ENCODE peak calls at places on chromosomes 11 and 22, in four cellular contexts. N, G, F and U are unnamed samples. For H3K36me3, the result is how much of the 10 kb centered on the place peaks cover.

GRCh38 chr11:86715611-86716010 is 43.2 kb upstream of the ME3 start:
- DNase-seq in N (no peak), F (no peak), G (no peak), U (no peak)

GRCh38 chr11:12287009-12287373 is 90.4 kb upstream of the PARVA start:
- DNase-seq in F (peak), G (no peak), N (no peak), U (no peak)

GRCh38 chr11:9656864-9657263 is 7.0 kb upstream of the SWAP70 start:
- DNase-seq in F (no peak), G (no peak), N (no peak), U (no peak)

GRCh38 chr22:30286331-30286730 is 3.0 kb downstream of the CASTOR1 start:
- DNase-seq in G (no peak), N (no peak), F (no peak), U (no peak)

GRCh38 chr11:66106786-66107599 is 36.9 kb downstream of the PACS1 start:
- DNase-seq in F (no peak), G (no peak), N (no peak), U (no peak)

GRCh38 chr11:70048279-70049024 is 29.7 kb upstream of the ANO1 start:
- DNase-seq in F (no peak), G (peak), N (no peak), U (no peak)

GRCh38 chr11:107999759-108000455 is 8.8 kb upstream of the CUL5 start:
- DNase-seq in G (peak), F (peak), N (no peak), U (no peak)

GRCh38 chr11:48055292-48056132 is 75.2 kb downstream of the PTPRJ start:
- DNase-seq in G (no peak), F (no peak), N (no peak), U (no peak)

GRCh38 chr11:63564056-63564784 is 1.0 kb upstream of the PLAAT2 start:
- DNase-seq in G (no peak), F (no peak), N (no peak), U (no peak)

GRCh38 chr22:24894220-24894975 is 52.1 kb downstream of the LHFPL7 start:
- DNase-seq in G (no peak), N (peak), F (peak), U (peak)

GRCh38 chr22:22655452-22656108 is 11.2 kb downstream of the GGTLC2 start:
- DNase-seq in N (no peak), G (no peak), F (peak), U (no peak)

GRCh38 chr11:72684236-72684912 is 10.2 kb upstream of the PDE2A start:
- DNase-seq in F (peak), G (no peak), N (peak), U (peak)

GRCh38 chr11:67641302-67642147 is 2.0 kb upstream of the TBX10 start:
- DNase-seq in F (no peak), N (no peak), G (no peak), U (no peak)

GRCh38 chr11:109026891-109027489 is 362.1 kb downstream of the DDX10 start:
- DNase-seq in N (no peak), G (no peak), F (peak), U (no peak)

GRCh38 chr22:49951001-49951677 is 9.4 kb upstream of the PIM3 start:
- DNase-seq in G (no peak), N (no peak), F (no peak), U (peak)

GRCh38 chr11:121194731-121195596 is 93.9 kb downstream of the TECTA start:
- DNase-seq in G (peak), F (peak), N (no peak), U (no peak)

GRCh38 chr11:45354976-45355705 is 69.0 kb upstream of the SYT13 start:
- DNase-seq in G (peak), F (peak), N (peak), U (peak)

GRCh38 chr11:72578541-72578940 is 95.7 kb downstream of the PDE2A start:
- DNase-seq in G (no peak), N (no peak), F (no peak), U (no peak)

GRCh38 chr22:27439131-27439530 is 362.4 kb downstream of the MN1 start:
- DNase-seq in G (no peak), F (no peak), N (no peak), U (no peak)

GRCh38 chr11:34926101-34926830 is 9.8 kb downstream of the PDHX start:
- DNase-seq in N (no peak), F (peak), G (peak), U (no peak)

GRCh38 chr11:73818838-73819237 is 31.2 kb downstream of the MRPL48 start:
- DNase-seq in N (no peak), G (no peak), F (peak), U (no peak)

GRCh38 chr11:45393334-45393733 is 107.2 kb upstream of the SYT13 start:
- DNase-seq in G (no peak), F (no peak), N (no peak), U (no peak)

GRCh38 chr11:3161720-3162409 is 3.2 kb downstream of the OSBPL5 start:
- DNase-seq in N (peak), F (no peak), G (no peak), U (no peak)

GRCh38 chr11:112297248-112297866 is 36.7 kb upstream of the PLET1 start:
- DNase-seq in G (no peak), F (no peak), N (no peak), U (no peak)

GRCh38 chr22:46090051-46090591 is 60.2 kb upstream of the PPARA start:
- DNase-seq in N (peak), F (no peak), G (no peak), U (peak)

GRCh38 chr22:24985824-24986214 is 33.3 kb downstream of the KIAA1671 start:
- DNase-seq in G (no peak), N (peak), F (peak), U (no peak)

GRCh38 chr11:79078999-79079398 is 361.8 kb downstream of the TENM4 start:
- DNase-seq in F (no peak), N (peak), G (no peak), U (no peak)

GRCh38 chr22:37015587-37015878 is 3.7 kb downstream of the TST start:
- DNase-seq in N (no peak), G (no peak), F (no peak), U (no peak)

GRCh38 chr22:37012956-37013355 is 6.3 kb downstream of the TST start:
- DNase-seq in N (no peak), F (no peak), G (no peak), U (no peak)

GRCh38 chr22:37016134-37016910 is 2.9 kb downstream of the TST start:
- DNase-seq in G (no peak), F (no peak), N (no peak), U (no peak)

GRCh38 chr22:37014415-37014806 is 4.8 kb downstream of the TST start:
- DNase-seq in N (no peak), F (no peak), G (no peak), U (no peak)

DNA sequence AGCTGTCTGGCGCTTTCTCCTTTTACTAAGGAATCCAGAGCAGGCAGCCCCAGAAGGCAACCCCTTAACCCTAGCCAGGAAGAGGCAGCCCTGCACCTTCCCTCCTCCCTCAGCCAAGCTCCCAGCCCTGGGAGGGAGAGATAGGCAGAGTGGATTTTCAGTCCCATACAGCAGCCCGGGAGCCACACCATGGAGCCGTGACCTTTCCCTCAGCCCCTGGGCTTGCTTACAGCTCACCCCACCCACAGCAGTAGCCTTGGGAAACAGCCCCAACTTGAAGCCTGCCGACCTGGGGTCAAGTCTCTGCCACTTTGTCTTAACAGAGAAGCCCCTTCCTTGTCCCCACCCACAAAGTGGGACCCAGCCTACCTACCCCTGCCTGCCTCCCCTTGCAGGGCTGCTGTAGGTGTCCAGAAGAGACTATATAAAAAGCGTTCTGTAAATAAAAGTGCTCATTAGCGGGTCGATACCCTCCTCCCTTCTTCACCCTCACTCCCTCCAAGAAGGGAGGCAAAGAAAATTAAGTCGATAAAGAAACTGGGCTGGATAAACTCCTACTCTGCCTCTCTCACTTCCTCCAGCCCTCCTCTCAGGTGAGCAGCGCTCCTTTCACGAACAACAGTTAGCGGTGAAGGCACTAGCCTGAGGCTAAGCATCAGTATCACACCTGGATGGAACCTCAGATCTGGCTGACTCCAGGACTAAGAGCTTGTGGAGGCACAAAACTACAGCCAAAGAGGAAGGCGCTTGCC is 4.2 kb downstream of the TST start:
- DNase-seq in G (no peak), F (peak), N (no peak), U (no peak)
- H3K27ac ChIP-seq in G (no peak), F (no peak), N (no peak), U (no peak)

DNA sequence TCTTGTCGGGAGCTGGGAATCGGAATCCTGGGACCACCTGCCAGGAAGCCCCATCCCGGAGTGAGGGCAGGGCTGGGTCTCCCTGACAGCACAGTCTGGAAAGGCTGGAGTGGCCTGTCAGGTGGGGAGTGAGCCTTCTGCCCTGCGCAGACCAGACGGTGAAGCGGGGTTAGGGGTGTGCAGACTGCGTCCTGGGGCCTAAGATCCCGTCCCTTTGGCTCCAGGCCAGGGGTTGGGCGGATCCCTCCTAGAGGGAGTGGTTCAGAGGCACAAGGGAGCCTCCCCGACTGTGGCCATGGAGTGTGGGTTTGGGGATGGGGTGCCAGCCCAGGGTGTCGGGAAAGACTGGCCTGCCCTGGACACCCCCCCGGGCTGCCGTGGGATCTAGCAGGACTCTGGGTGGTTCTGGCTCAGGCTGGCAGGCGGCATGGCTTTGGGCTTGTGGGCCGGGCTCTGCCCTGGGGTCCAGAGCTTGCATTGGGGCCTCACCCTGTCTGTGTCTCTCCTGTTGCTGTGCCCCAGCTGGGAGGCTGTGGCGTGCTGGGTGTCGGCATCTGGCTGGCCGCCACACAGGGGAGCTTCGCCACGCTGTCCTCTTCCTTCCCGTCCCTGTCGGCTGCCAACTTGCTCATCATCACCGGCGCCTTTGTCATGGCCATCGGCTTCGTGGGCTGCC is 19.5 kb downstream of the TSPAN4 start:
- DNase-seq in N (peak), G (no peak), F (peak), U (no peak)
- H3K36me3 ChIP-seq in N (under half), G (under half), F (under half), U (under half)

GRCh38 chr11:40294343-40294723 is 1165.1 kb downstream of the LRRC4C start:
- DNase-seq in F (no peak), G (no peak), N (no peak), U (no peak)
- H3K27ac ChIP-seq in F (no peak), G (no peak), N (no peak), U (no peak)

GRCh38 chr22:17817079-17817478 is 42.8 kb upstream of the BID start:
- DNase-seq in N (no peak), F (no peak), G (no peak), U (peak)
- H3K36me3 ChIP-seq in N (half or more), F (under half), G (under half), U (under half)

GRCh38 chr11:83070044-83070877 is 1.4 kb downstream of the RAB30 start:
- DNase-seq in F (peak), G (peak), N (no peak), U (no peak)
- H3K27ac ChIP-seq in F (peak), G (no peak), N (peak), U (no peak)

GRCh38 chr11:119048644-119049043 is 8.4 kb downstream of the HYOU1 start:
- DNase-seq in N (no peak), F (no peak), G (no peak), U (no peak)
- H3K36me3 ChIP-seq in N (half or more), F (under half), G (half or more), U (under half)

GRCh38 chr11:14578551-14578956 is 58.4 kb upstream of the PSMA1 start:
- DNase-seq in G (no peak), F (peak), N (no peak), U (no peak)
- H3K27ac ChIP-seq in G (no peak), F (no peak), N (no peak), U (no peak)

DNA sequence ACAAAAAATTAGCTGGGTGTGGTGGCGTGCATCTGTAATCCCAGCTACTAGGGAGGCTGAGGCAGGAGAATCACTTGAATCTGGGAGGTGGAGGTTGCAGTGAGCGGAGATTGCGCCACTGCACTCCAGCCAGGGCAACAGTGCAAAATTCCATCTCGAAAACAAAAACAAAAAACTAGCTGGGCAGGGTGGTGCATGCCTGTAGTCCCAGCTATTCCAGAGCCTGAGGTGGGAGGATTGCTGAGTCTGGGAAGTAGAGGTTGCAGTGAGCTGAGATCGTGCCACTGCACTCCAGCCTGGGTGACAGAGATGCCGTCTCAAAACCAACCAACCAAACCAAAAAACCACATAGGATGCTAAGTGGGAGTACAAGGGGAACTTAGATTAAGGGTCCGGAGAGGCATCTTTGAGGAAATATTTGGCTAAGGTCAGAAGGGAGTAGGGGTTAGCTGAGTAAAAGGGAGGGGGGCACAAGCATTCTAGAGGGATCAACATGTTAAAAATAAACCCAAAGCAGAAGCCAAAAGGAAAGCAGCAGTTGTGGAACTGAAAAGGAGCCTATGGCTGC is 10.2 kb downstream of the PHF5A start:
- DNase-seq in N (no peak), G (no peak), F (no peak), U (no peak)
- H3K36me3 ChIP-seq in N (under half), G (under half), F (under half), U (under half)